ENCODE peak calls at places on chromosomes 11 and 22, in eight cellular contexts. M is heart right ventricle, E is cardiac fibroblast, W is lower leg skin, K is mucosa of descending colon, A is type B pancreatic cell, L is IMR-90, N is astrocyte of the cerebellum. H is an unnamed sample.

GRCh38 chr22:19821523-19822300 is 33.0 kb downstream of the GNB1L start:
- DNase-seq in W (no peak), L (no peak), E (no peak), K (no peak), M (no peak), N (no peak), A (no peak), H (peak; percentile 77)

GRCh38 chr11:777288-778255 is at the start of gene GATD1:
- DNase-seq in A (peak; percentile 97), L (peak; percentile 75), M (peak; percentile 90), W (peak; percentile 89), N (no peak), K (peak; percentile 94), E (peak; percentile 90), H (peak; percentile 98)

GRCh38 chr11:30333405-30333804 is 10.5 kb downstream of the ARL14EP start:
- DNase-seq in W (no peak), M (no peak), E (peak; percentile 27), A (no peak), L (no peak), N (no peak), K (no peak), H (no peak)

GRCh38 chr22:42787357-42787736 is 66.7 kb upstream of the A4GALT start:
- DNase-seq in W (no peak), M (no peak), L (no peak), E (no peak), A (no peak), N (no peak), K (no peak), H (no peak)

GRCh38 chr11:44793350-44794090 is 66.8 kb downstream of the TSPAN18 start:
- DNase-seq in N (no peak), K (no peak), L (peak; percentile 57), E (peak; percentile 74), W (no peak), A (no peak), M (no peak), H (no peak)

GRCh38 chr11:20536784-20537183 is 62.6 kb upstream of the SLC6A5 start:
- DNase-seq in E (no peak), N (no peak), M (no peak), A (no peak), K (no peak), W (no peak), L (no peak), H (no peak)

GRCh38 chr11:27022659-27023251 is 17.9 kb upstream of the BBOX1 start:
- DNase-seq in K (no peak), L (no peak), M (no peak), A (no peak), E (no peak), W (no peak), N (no peak), H (no peak)

GRCh38 chr22:50576070-50576469 is 2.2 kb downstream of the CPT1B start:
- DNase-seq in E (peak; percentile 63), L (peak; percentile 44), A (no peak), N (peak; percentile 19), M (no peak), K (peak; percentile 55), W (no peak), H (no peak)

GRCh38 chr11:57368106-57368826 is 12.7 kb downstream of the PRG3 start:
- DNase-seq in E (no peak), K (no peak), W (no peak), M (no peak), N (no peak), L (no peak), A (no peak), H (no peak)

GRCh38 chr11:128424867-128425285 is 162.5 kb downstream of the ETS1 start:
- DNase-seq in N (no peak), K (peak; percentile 92), E (peak; percentile 66), L (peak; percentile 66), A (no peak), W (no peak), M (peak; percentile 82), H (no peak)

GRCh38 chr11:31761636-31762035 is 49.5 kb downstream of the PAX6 start:
- DNase-seq in A (no peak), W (no peak), L (no peak), N (no peak), E (no peak), K (no peak), M (no peak), H (no peak)

GRCh38 chr11:36577373-36577772 is 9.6 kb downstream of the RAG1 start:
- DNase-seq in A (no peak), E (no peak), K (no peak), M (no peak), N (no peak), W (no peak), L (no peak), H (no peak)

GRCh38 chr11:45585205-45585604 is 80.2 kb downstream of the CHST1 start:
- DNase-seq in M (no peak), E (no peak), W (no peak), A (no peak), K (no peak), L (no peak), N (no peak), H (no peak)

GRCh38 chr11:104033134-104033533 is 3.3 kb upstream of the DDI1 start:
- DNase-seq in K (peak; percentile 10), N (peak; percentile 62), W (peak; percentile 24), M (no peak), A (no peak), E (peak; percentile 90), L (peak; percentile 97), H (no peak)

GRCh38 chr11:71279916-71280645 is 27.7 kb upstream of the SHANK2 start:
- DNase-seq in M (no peak), N (no peak), L (no peak), E (no peak), K (no peak), A (no peak), W (no peak), H (no peak)

GRCh38 chr11:64913171-64913727 is 3.8 kb downstream of the ATG2A start:
- DNase-seq in K (no peak), L (no peak), E (no peak), W (no peak), N (no peak), M (no peak), A (no peak), H (no peak)
- TF ChIP-seq CTCF in K (no peak), L (no peak), E (no peak), W (no peak), N (no peak), M (no peak), A (no peak), H (no peak)

GRCh38 chr11:116715383-116715782 is 57.4 kb downstream of the BUD13 start:
- DNase-seq in K (no peak), E (no peak), W (no peak), M (no peak), A (no peak), N (no peak), L (no peak), H (no peak)
- TF ChIP-seq CTCF in K (no peak), E (no peak), W (no peak), M (no peak), A (no peak), N (no peak), L (no peak), H (no peak)

GRCh38 chr11:93288767-93289166 is 41.8 kb upstream of the DEUP1 start:
- DNase-seq in A (no peak), K (no peak), L (no peak), M (no peak), W (no peak), N (no peak), E (no peak), H (no peak)

GRCh38 chr11:93290061-93290460 is 40.5 kb upstream of the DEUP1 start:
- DNase-seq in W (no peak), L (no peak), K (no peak), A (no peak), N (no peak), E (no peak), M (no peak), H (no peak)

GRCh38 chr11:93288079-93288478 is 42.5 kb upstream of the DEUP1 start:
- DNase-seq in E (no peak), L (no peak), M (no peak), A (no peak), N (no peak), K (no peak), W (no peak), H (no peak)

GRCh38 chr11:93287434-93287833 is 43.1 kb upstream of the DEUP1 start:
- DNase-seq in N (no peak), M (no peak), W (no peak), A (no peak), K (no peak), L (no peak), E (no peak), H (no peak)

DNA sequence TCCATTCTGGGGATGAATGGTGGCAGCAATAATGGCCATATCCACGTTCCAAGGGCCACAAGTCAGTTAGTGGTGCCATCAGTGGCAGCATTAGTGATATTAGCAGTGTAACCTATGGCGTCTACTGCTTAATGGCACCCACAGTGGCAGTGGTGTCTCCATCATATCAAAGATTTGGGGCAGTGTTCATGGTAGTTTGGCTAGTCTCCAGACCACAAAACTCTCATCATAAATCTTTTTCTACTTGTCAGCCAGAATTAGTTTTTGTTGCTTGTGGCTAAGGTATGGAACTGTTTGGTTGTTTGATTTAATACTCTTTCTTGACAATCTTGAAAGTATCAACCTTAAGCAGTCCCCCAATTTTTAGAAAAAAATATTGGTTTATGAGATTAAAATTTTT is 45.1 kb upstream of the DEUP1 start:
- DNase-seq in L (no peak), N (no peak), M (no peak), E (no peak), A (no peak), W (no peak), K (no peak), H (no peak)
- TF ChIP-seq CTCF in L (no peak), N (no peak), M (no peak), E (no peak), A (no peak), W (no peak), K (no peak), H (no peak)

GRCh38 chr11:65720237-65720934 is at the start of gene RNASEH2C:
- DNase-seq in K (peak; percentile 88), A (peak; percentile 84), E (peak; percentile 86), M (peak; percentile 83), W (peak; percentile 77), N (peak; percentile 52), L (peak; percentile 80), H (peak; percentile 91)

GRCh38 chr11:65718964-65719492 is 1.6 kb downstream of the RNASEH2C start:
- DNase-seq in W (no peak), K (no peak), N (no peak), E (peak; percentile 50), A (no peak), M (peak; percentile 24), L (peak; percentile 12), H (no peak)

GRCh38 chr11:65718531-65718930 is 2.1 kb downstream of the RNASEH2C start:
- DNase-seq in A (no peak), E (no peak), N (no peak), K (no peak), L (no peak), M (no peak), W (no peak), H (no peak)

GRCh38 chr11:65717906-65718305 is 2.7 kb downstream of the RNASEH2C start:
- DNase-seq in K (no peak), E (no peak), N (no peak), W (no peak), L (no peak), A (no peak), M (no peak), H (no peak)

DNA sequence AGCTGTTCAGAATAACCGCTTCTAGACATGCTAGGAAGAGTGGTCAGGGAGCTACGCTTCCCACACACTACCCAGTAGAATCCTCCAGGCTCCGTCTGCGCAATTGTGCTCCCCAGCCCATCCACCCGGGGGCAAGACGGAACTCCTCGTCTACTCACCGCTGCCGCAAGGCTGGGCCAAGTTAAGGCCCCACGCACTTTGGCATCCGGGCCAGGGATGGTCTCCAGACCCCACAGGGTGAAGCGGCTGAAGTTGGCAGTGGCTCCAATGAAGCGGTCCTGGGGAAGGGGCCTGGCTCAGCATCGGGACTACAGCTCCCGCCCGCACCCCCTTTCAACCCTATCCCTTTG is 736 bp downstream of the RNASEH2C start:
- DNase-seq in W (no peak), A (no peak), E (peak; percentile 54), N (no peak), M (no peak), L (peak; percentile 36), K (no peak), H (no peak)
- TF ChIP-seq CTCF in W (no peak), A (no peak), E (peak; percentile 18), N (no peak), M (no peak), L (no peak), K (no peak), H (no peak)